ENCODE peak calls at places on chromosomes 12 and 14, in four cellular contexts. One of them, this sample, is unnamed.

GRCh38 chr14:72902802-72903530 is 9.1 kb upstream of the DPF3 start:
- DNase-seq in HFF-Myc: no peak
- DNase-seq in cardiac muscle cell: no peak
- DNase-seq in GM23338: no peak
- DNase-seq in this sample: no peak

GRCh38 chr14:50658203-50658602 is 9.9 kb downstream of the SAV1 start:
- DNase-seq in HFF-Myc: no peak
- DNase-seq in cardiac muscle cell: no peak
- DNase-seq in GM23338: peak; percentile 83
- DNase-seq in this sample: no peak

GRCh38 chr12:26614217-26614616 is 218.8 kb downstream of the ITPR2 start:
- DNase-seq in HFF-Myc: no peak
- DNase-seq in cardiac muscle cell: peak; percentile 27
- DNase-seq in GM23338: peak; percentile 71
- DNase-seq in this sample: peak; percentile 15

GRCh38 chr14:98144964-98145363 is 1127.0 kb downstream of the BCL11B start:
- DNase-seq in HFF-Myc: no peak
- DNase-seq in cardiac muscle cell: no peak
- DNase-seq in GM23338: no peak
- DNase-seq in this sample: no peak

GRCh38 chr12:85277900-85278597 is 2.0 kb upstream of the ALX1 start:
- DNase-seq in HFF-Myc: no peak
- DNase-seq in cardiac muscle cell: no peak
- DNase-seq in GM23338: peak; percentile 72
- DNase-seq in this sample: no peak

GRCh38 chr12:5318874-5319273 is 113.0 kb upstream of the NTF3 start:
- DNase-seq in HFF-Myc: peak; percentile 15
- DNase-seq in cardiac muscle cell: no peak
- DNase-seq in GM23338: no peak
- DNase-seq in this sample: no peak

GRCh38 chr14:43894534-43894933 is 612.5 kb downstream of the FSCB start:
- DNase-seq in HFF-Myc: no peak
- DNase-seq in cardiac muscle cell: peak; percentile 44
- DNase-seq in GM23338: peak; percentile 83
- DNase-seq in this sample: no peak

GRCh38 chr14:28163261-28163660 is 603.3 kb upstream of the FOXG1 start:
- DNase-seq in HFF-Myc: no peak
- DNase-seq in cardiac muscle cell: no peak
- DNase-seq in GM23338: no peak
- DNase-seq in this sample: no peak

GRCh38 chr14:55370883-55371455 is 40.7 kb downstream of the ATG14 start:
- DNase-seq in HFF-Myc: no peak
- DNase-seq in cardiac muscle cell: no peak
- DNase-seq in GM23338: no peak
- DNase-seq in this sample: no peak

GRCh38 chr12:98440165-98440581 is 75.2 kb upstream of the TMPO start:
- DNase-seq in HFF-Myc: peak; percentile 56
- DNase-seq in cardiac muscle cell: no peak
- DNase-seq in GM23338: no peak
- DNase-seq in this sample: no peak

GRCh38 chr14:26765768-26766550 is 168.1 kb upstream of the NOVA1 start:
- DNase-seq in HFF-Myc: no peak
- DNase-seq in cardiac muscle cell: no peak
- DNase-seq in GM23338: no peak
- DNase-seq in this sample: no peak

GRCh38 chr14:33201116-33201515 is 262.4 kb downstream of the NPAS3 start:
- DNase-seq in HFF-Myc: no peak
- DNase-seq in cardiac muscle cell: no peak
- DNase-seq in GM23338: no peak
- DNase-seq in this sample: no peak

GRCh38 chr14:102827716-102828115 is 50.5 kb downstream of the TRAF3 start:
- DNase-seq in HFF-Myc: no peak
- DNase-seq in cardiac muscle cell: no peak
- DNase-seq in GM23338: no peak
- DNase-seq in this sample: no peak

GRCh38 chr14:100715803-100716202 is 10.9 kb upstream of the DLK1 start:
- DNase-seq in HFF-Myc: no peak
- DNase-seq in cardiac muscle cell: no peak
- DNase-seq in GM23338: no peak
- DNase-seq in this sample: no peak

GRCh38 chr14:29814153-29815057 is 113.2 kb downstream of the PRKD1 start:
- DNase-seq in HFF-Myc: no peak
- DNase-seq in cardiac muscle cell: no peak
- DNase-seq in GM23338: no peak
- DNase-seq in this sample: no peak

GRCh38 chr12:57452181-57452936 is 2.7 kb upstream of the INHBE start:
- DNase-seq in HFF-Myc: no peak
- DNase-seq in cardiac muscle cell: peak; percentile 94
- DNase-seq in GM23338: peak; percentile 27
- DNase-seq in this sample: no peak

GRCh38 chr14:94598816-94599655 is 13.2 kb upstream of the SERPINA3 start:
- DNase-seq in HFF-Myc: peak; percentile 14
- DNase-seq in cardiac muscle cell: no peak
- DNase-seq in GM23338: peak; percentile 24
- DNase-seq in this sample: peak; percentile 16

GRCh38 chr12:72063073-72063472 is 124.4 kb downstream of the TPH2 start:
- DNase-seq in HFF-Myc: no peak
- DNase-seq in cardiac muscle cell: no peak
- DNase-seq in GM23338: no peak
- DNase-seq in this sample: no peak

GRCh38 chr12:9925746-9926393 is 6.3 kb downstream of the CLEC2A start:
- DNase-seq in HFF-Myc: no peak
- DNase-seq in cardiac muscle cell: peak; percentile 30
- DNase-seq in GM23338: peak; percentile 86
- DNase-seq in this sample: no peak
- TF ChIP-seq CTCF in HFF-Myc: peak; percentile 51
- TF ChIP-seq CTCF in cardiac muscle cell: peak; percentile 47
- TF ChIP-seq CTCF in GM23338: peak; percentile 68
- TF ChIP-seq CTCF in this sample: peak; percentile 75

GRCh38 chr12:19546027-19546426 is 106.7 kb downstream of the AEBP2 start:
- DNase-seq in HFF-Myc: no peak
- DNase-seq in cardiac muscle cell: peak; percentile 4
- DNase-seq in GM23338: no peak
- DNase-seq in this sample: no peak

GRCh38 chr12:19546611-19547162 is 107.4 kb downstream of the AEBP2 start:
- DNase-seq in HFF-Myc: no peak
- DNase-seq in cardiac muscle cell: no peak
- DNase-seq in GM23338: no peak
- DNase-seq in this sample: no peak

GRCh38 chr12:19553177-19553576 is 113.9 kb downstream of the AEBP2 start:
- DNase-seq in HFF-Myc: no peak
- DNase-seq in cardiac muscle cell: no peak
- DNase-seq in GM23338: no peak
- DNase-seq in this sample: no peak

GRCh38 chr12:19547258-19547657 is 108.0 kb downstream of the AEBP2 start:
- DNase-seq in HFF-Myc: no peak
- DNase-seq in cardiac muscle cell: no peak
- DNase-seq in GM23338: no peak
- DNase-seq in this sample: no peak

DNA sequence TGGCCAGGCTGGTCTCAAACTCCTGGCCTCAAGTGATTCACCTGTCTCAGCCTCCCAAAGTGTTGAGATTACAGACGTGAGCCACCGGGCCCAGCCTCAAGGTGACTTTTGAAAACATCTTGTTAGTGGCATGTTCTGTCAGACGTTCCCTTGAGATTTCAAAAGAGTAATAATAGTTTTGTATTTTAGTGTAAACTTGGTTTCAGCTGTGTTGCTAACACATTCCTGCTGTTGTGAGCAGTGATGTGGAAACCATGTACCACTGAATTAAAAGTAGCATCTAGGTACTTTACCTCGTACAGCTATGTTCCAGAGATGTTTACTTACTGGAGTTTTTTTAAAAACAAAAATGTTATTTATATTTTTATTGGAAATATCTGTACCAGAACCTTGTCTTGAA is 111.3 kb downstream of the AEBP2 start:
- DNase-seq in HFF-Myc: no peak
- DNase-seq in cardiac muscle cell: no peak
- DNase-seq in GM23338: no peak
- DNase-seq in this sample: no peak
- TF ChIP-seq CTCF in HFF-Myc: no peak
- TF ChIP-seq CTCF in cardiac muscle cell: no peak
- TF ChIP-seq CTCF in GM23338: no peak
- TF ChIP-seq CTCF in this sample: no peak

GRCh38 chr14:58826845-58827686 is 189.3 kb downstream of the DACT1 start:
- DNase-seq in HFF-Myc: no peak
- DNase-seq in cardiac muscle cell: no peak
- DNase-seq in GM23338: peak; percentile 36
- DNase-seq in this sample: no peak
- TF ChIP-seq CTCF in HFF-Myc: peak; percentile 12
- TF ChIP-seq CTCF in cardiac muscle cell: peak; percentile 37
- TF ChIP-seq CTCF in GM23338: peak; percentile 42
- TF ChIP-seq CTCF in this sample: peak; percentile 59

GRCh38 chr14:69152181-69152943 is 557 bp downstream of the DCAF5 start:
- DNase-seq in HFF-Myc: no peak
- DNase-seq in cardiac muscle cell: peak; percentile 56
- DNase-seq in GM23338: peak; percentile 70
- DNase-seq in this sample: peak; percentile 4

GRCh38 chr14:69149461-69150244 is 3.3 kb downstream of the DCAF5 start:
- DNase-seq in HFF-Myc: no peak
- DNase-seq in cardiac muscle cell: no peak
- DNase-seq in GM23338: no peak
- DNase-seq in this sample: no peak

GRCh38 chr14:69153848-69154208 is 909 bp upstream of the DCAF5 start:
- DNase-seq in HFF-Myc: no peak
- DNase-seq in cardiac muscle cell: peak; percentile 45
- DNase-seq in GM23338: peak; percentile 19
- DNase-seq in this sample: peak; percentile 8

GRCh38 chr14:69152944-69153847 is at the start of gene DCAF5:
- DNase-seq in HFF-Myc: peak; percentile 61
- DNase-seq in cardiac muscle cell: peak; percentile 96
- DNase-seq in GM23338: peak; percentile 93
- DNase-seq in this sample: peak; percentile 79

DNA sequence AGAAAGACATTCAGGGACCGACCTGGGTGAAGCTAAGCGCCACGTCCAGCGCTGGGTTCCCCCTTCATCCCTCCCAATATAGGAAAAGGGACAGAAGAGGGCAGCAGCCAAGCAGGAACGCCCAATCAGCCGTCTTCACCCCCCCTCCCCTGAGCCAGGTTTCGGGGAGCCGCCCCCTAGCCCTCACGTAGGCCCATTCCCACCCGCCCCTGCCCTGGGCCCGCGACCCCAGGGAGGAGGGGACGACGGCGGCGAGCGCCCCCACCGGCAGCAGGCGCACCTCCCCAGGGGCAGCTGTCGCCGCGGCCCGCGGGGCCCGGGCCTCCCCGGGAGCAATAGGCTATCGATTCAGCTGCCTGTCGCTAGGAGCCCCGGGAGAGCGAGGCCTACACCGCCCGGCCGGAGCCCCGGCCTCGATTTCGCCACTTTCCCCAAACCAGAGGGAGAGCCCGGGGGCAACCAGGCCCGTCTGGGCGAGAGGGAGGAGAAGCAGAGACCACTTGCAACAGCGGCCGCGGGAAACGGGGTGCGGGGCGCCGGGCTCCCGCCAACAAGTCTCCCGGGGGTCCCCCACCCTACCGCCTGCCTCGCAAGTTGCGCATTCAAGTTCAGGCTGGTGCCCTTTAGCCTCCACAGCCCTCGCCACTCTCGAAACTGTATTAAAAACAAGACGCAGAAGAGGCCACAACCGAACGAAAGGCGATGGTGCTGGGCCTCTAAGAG is 1.3 kb downstream of the DCAF5 start:
- DNase-seq in HFF-Myc: no peak
- DNase-seq in cardiac muscle cell: peak; percentile 89
- DNase-seq in GM23338: peak; percentile 89
- DNase-seq in this sample: peak; percentile 70
- TF ChIP-seq CTCF in HFF-Myc: peak; percentile 32
- TF ChIP-seq CTCF in cardiac muscle cell: peak; percentile 26
- TF ChIP-seq CTCF in GM23338: peak; percentile 68
- TF ChIP-seq CTCF in this sample: peak; percentile 71